ENCODE peak calls at places on chromosomes 6 and 20, in nine cellular contexts. L is mucosa of descending colon, W is AG04450, A is left ventricle myocardium inferior, K is BE2C, M is AG09309, O is AG10803, D is thoracic aorta, H is A549. C is an unnamed sample.

GRCh38 chr20:10863337-10864060 is 189.7 kb upstream of the JAG1 start:
- DNase-seq in L (peak), W (peak), A (peak), K (no peak), M (no peak), O (peak), D (no peak), H (peak), C (no peak)

GRCh38 chr6:56851104-56851503 is 103.8 kb upstream of the BEND6 start:
- DNase-seq in L (no peak), W (no peak), A (no peak), K (no peak), M (no peak), O (no peak), D (no peak), H (no peak), C (no peak)

GRCh38 chr6:150652848-150653613 is 53.3 kb downstream of the PLEKHG1 start:
- DNase-seq in L (peak), W (no peak), A (no peak), K (no peak), M (no peak), O (no peak), D (no peak), H (no peak), C (no peak)

GRCh38 chr6:47631248-47632196 is 66.9 kb upstream of the ADGRF4 start:
- DNase-seq in L (peak), W (no peak), A (no peak), K (no peak), M (no peak), O (peak), D (no peak), H (peak), C (no peak)

GRCh38 chr6:102298066-102298465 is 904.6 kb downstream of the GRIK2 start:
- DNase-seq in L (no peak), W (no peak), A (no peak), K (no peak), M (no peak), O (no peak), D (no peak), H (no peak), C (no peak)

GRCh38 chr6:80607814-80608391 is 501.4 kb downstream of the BCKDHB start:
- DNase-seq in L (no peak), W (peak), A (no peak), K (no peak), M (peak), O (peak), D (no peak), H (peak), C (no peak)

GRCh38 chr20:2178328-2179232 is 77.0 kb downstream of the STK35 start:
- DNase-seq in L (no peak), W (no peak), A (no peak), K (no peak), M (no peak), O (no peak), D (no peak), H (no peak), C (no peak)

GRCh38 chr20:9493818-9494217 is 20.6 kb upstream of the LAMP5 start:
- DNase-seq in L (no peak), W (no peak), A (no peak), K (no peak), M (no peak), O (no peak), D (no peak), H (no peak), C (no peak)

GRCh38 chr6:108596947-108597346 is 36.2 kb downstream of the FOXO3 start:
- DNase-seq in L (no peak), W (no peak), A (no peak), K (no peak), M (no peak), O (no peak), D (no peak), H (no peak), C (no peak)

GRCh38 chr20:44650777-44651493 is 564 bp downstream of the ADA start:
- DNase-seq in L (peak), W (no peak), A (peak), K (no peak), M (no peak), O (no peak), D (no peak), H (peak), C (no peak)

GRCh38 chr6:99225172-99225571 is 124.3 kb downstream of the FAXC start:
- DNase-seq in L (no peak), W (no peak), A (no peak), K (no peak), M (no peak), O (no peak), D (no peak), H (no peak), C (no peak)

GRCh38 chr20:3515379-3516175 is 44.8 kb downstream of the ATRN start:
- DNase-seq in L (no peak), W (no peak), A (no peak), K (no peak), M (no peak), O (peak), D (no peak), H (no peak), C (no peak)

GRCh38 chr6:25006565-25007001 is 70.8 kb upstream of the RIPOR2 start:
- DNase-seq in L (peak), W (no peak), A (peak), K (no peak), M (no peak), O (peak), D (peak), H (no peak), C (peak)

GRCh38 chr6:168007592-168008338 is 10.3 kb downstream of the KIF25 start:
- DNase-seq in L (no peak), W (peak), A (no peak), K (no peak), M (peak), O (peak), D (no peak), H (peak), C (no peak)

GRCh38 chr6:143901885-143902708 is 37.8 kb downstream of the ZC2HC1B start:
- DNase-seq in L (peak), W (peak), A (peak), K (no peak), M (peak), O (peak), D (no peak), H (no peak), C (no peak)

GRCh38 chr6:52416629-52417151 is 3.5 kb upstream of the EFHC1 start:
- DNase-seq in L (peak), W (no peak), A (no peak), K (peak), M (peak), O (peak), D (no peak), H (peak), C (no peak)

GRCh38 chr6:24357336-24358218 is at the start of gene DCDC2:
- DNase-seq in L (peak), W (no peak), A (no peak), K (peak), M (no peak), O (no peak), D (no peak), H (peak), C (no peak)

GRCh38 chr6:138004423-138005287 is 102.6 kb downstream of the PERP start:
- DNase-seq in L (peak), W (no peak), A (no peak), K (no peak), M (peak), O (peak), D (no peak), H (peak), C (no peak)

GRCh38 chr6:35086636-35087360 is 54.3 kb downstream of the TCP11 start:
- DNase-seq in L (no peak), W (no peak), A (no peak), K (no peak), M (no peak), O (no peak), D (no peak), H (no peak), C (no peak)

GRCh38 chr6:93176070-93176469 is 243.3 kb downstream of the EPHA7 start:
- DNase-seq in L (no peak), W (no peak), A (no peak), K (no peak), M (no peak), O (no peak), D (no peak), H (no peak), C (no peak)

GRCh38 chr20:53579581-53580375 is 13.9 kb downstream of the ZNF217 start:
- DNase-seq in L (peak), W (no peak), A (no peak), K (peak), M (peak), O (peak), D (no peak), H (peak), C (peak)

GRCh38 chr6:41376176-41376575 is 40.8 kb downstream of the NCR2 start:
- DNase-seq in L (no peak), W (no peak), A (no peak), K (no peak), M (no peak), O (no peak), D (no peak), H (no peak), C (no peak)

GRCh38 chr20:49388790-49389189 is 93.7 kb downstream of the KCNB1 start:
- DNase-seq in L (no peak), W (no peak), A (no peak), K (no peak), M (no peak), O (no peak), D (no peak), H (no peak), C (no peak)

GRCh38 chr6:48626421-48626820 is 515.4 kb upstream of the PTCHD4 start:
- DNase-seq in L (no peak), W (no peak), A (no peak), K (no peak), M (no peak), O (no peak), D (no peak), H (no peak), C (no peak)

GRCh38 chr6:99189823-99190721 is 159.4 kb downstream of the FAXC start:
- DNase-seq in L (no peak), W (no peak), A (no peak), K (no peak), M (no peak), O (no peak), D (no peak), H (no peak), C (no peak)

GRCh38 chr20:9886227-9886626 is 47.4 kb upstream of the PAK5 start:
- DNase-seq in L (no peak), W (no peak), A (no peak), K (no peak), M (no peak), O (no peak), D (no peak), H (no peak), C (no peak)

GRCh38 chr20:1858859-1859258 is 36.3 kb upstream of the SIRPA start:
- DNase-seq in L (no peak), W (no peak), A (no peak), K (no peak), M (no peak), O (peak), D (no peak), H (no peak), C (no peak)

GRCh38 chr6:143335865-143336264 is 114.6 kb downstream of the ADAT2 start:
- DNase-seq in L (no peak), W (no peak), A (no peak), K (no peak), M (no peak), O (no peak), D (no peak), H (no peak), C (no peak)

GRCh38 chr6:72811971-72812421 is 190.1 kb downstream of the KCNQ5 start:
- DNase-seq in L (no peak), W (no peak), A (no peak), K (no peak), M (no peak), O (no peak), D (no peak), H (no peak), C (no peak)

GRCh38 chr20:64069614-64070243 is 6.7 kb downstream of the TCEA2 start:
- DNase-seq in L (no peak), W (no peak), A (no peak), K (peak), M (no peak), O (no peak), D (no peak), H (no peak), C (no peak)

GRCh38 chr20:64139200-64140081 is 24.8 kb upstream of the MYT1 start:
- DNase-seq in L (no peak), W (no peak), A (no peak), K (no peak), M (no peak), O (no peak), D (no peak), H (no peak), C (no peak)

GRCh38 chr20:43583133-43583864 is 7.4 kb upstream of the IFT52 start:
- DNase-seq in L (no peak), W (no peak), A (no peak), K (no peak), M (no peak), O (no peak), D (no peak), H (no peak), C (no peak)

GRCh38 chr6:45447721-45448120 is 70.0 kb upstream of the SUPT3H start:
- DNase-seq in L (no peak), W (no peak), A (no peak), K (no peak), M (no peak), O (no peak), D (no peak), H (no peak), C (no peak)

GRCh38 chr20:6636209-6637159 is 131.0 kb upstream of the BMP2 start:
- DNase-seq in L (peak), W (peak), A (no peak), K (no peak), M (peak), O (peak), D (no peak), H (peak), C (no peak)

GRCh38 chr6:24775520-24776058 is 852 bp downstream of the GMNN start:
- DNase-seq in L (no peak), W (no peak), A (no peak), K (no peak), M (no peak), O (peak), D (no peak), H (no peak), C (no peak)

GRCh38 chr6:105799051-105799450 is 287.1 kb upstream of the PRDM1 start:
- DNase-seq in L (no peak), W (no peak), A (no peak), K (no peak), M (no peak), O (peak), D (no peak), H (no peak), C (no peak)

GRCh38 chr6:11380969-11381744 is 148.7 kb upstream of the NEDD9 start:
- DNase-seq in L (no peak), W (no peak), A (no peak), K (no peak), M (no peak), O (no peak), D (no peak), H (no peak), C (no peak)
- H3K4me3 ChIP-seq in L (no peak), W (no peak), A (no peak), K (no peak), M (no peak), O (no peak), D (peak), H (no peak), C (no peak)

DNA sequence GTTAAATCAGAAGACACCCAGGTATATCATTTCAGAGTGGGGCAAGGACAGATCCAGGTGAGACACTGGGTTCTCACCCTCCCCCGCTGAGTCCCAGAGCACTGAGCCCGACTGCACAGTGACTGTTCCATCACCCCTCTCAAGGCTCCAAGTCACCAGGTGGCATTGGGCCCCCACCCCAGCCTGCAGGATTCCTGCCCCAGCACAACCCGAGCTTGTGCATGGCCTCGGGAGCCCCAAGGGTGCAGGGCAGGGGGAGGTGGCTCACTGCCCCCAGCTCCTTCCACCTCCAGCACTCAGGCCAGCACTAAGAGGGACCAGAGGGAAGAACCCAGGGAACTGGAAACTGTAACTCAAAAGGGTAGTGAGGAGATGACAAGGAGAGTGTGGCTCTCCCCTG is 39.3 kb upstream of the CST5 start:
- DNase-seq in L (no peak), W (no peak), A (no peak), K (no peak), M (no peak), O (no peak), D (no peak), H (no peak), C (no peak)
- H3K4me3 ChIP-seq in L (no peak), W (no peak), A (no peak), K (no peak), M (no peak), O (no peak), D (no peak), H (no peak), C (no peak)

GRCh38 chr6:3848925-3849605 is at the start of gene FAM50B:
- DNase-seq in L (peak), W (peak), A (peak), K (peak), M (no peak), O (peak), D (peak), H (peak), C (peak)

GRCh38 chr6:3849681-3850450 is 693 bp downstream of the FAM50B start:
- DNase-seq in L (no peak), W (no peak), A (peak), K (peak), M (no peak), O (no peak), D (no peak), H (no peak), C (no peak)

GRCh38 chr6:3850451-3851203 is 1.5 kb downstream of the FAM50B start:
- DNase-seq in L (no peak), W (no peak), A (no peak), K (peak), M (no peak), O (no peak), D (no peak), H (no peak), C (no peak)

GRCh38 chr6:3852391-3852790 is 3.2 kb downstream of the FAM50B start:
- DNase-seq in L (no peak), W (no peak), A (no peak), K (no peak), M (no peak), O (no peak), D (no peak), H (no peak), C (no peak)

DNA sequence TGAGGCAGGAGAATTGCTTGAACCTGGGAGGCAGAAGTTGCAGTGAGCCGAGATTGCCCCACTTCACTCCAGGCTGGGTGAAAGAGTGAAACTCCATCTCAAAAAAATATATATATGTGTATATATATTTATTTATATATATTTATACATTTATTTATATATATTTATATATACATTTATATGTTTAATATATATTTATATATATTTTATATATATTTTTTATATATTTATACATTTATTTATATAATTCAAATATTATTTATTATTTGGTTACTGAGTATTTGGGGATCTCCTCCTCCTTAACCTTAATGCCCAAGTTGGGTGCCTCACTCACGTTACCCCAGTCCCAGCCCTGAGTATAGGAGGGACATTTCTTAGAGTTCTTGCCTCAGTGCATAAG is 2.7 kb downstream of the FAM50B start:
- DNase-seq in L (no peak), W (no peak), A (no peak), K (no peak), M (no peak), O (no peak), D (no peak), H (no peak), C (no peak)
- H3K4me3 ChIP-seq in L (no peak), W (no peak), A (no peak), K (no peak), M (no peak), O (no peak), D (no peak), H (no peak), C (no peak)

DNA sequence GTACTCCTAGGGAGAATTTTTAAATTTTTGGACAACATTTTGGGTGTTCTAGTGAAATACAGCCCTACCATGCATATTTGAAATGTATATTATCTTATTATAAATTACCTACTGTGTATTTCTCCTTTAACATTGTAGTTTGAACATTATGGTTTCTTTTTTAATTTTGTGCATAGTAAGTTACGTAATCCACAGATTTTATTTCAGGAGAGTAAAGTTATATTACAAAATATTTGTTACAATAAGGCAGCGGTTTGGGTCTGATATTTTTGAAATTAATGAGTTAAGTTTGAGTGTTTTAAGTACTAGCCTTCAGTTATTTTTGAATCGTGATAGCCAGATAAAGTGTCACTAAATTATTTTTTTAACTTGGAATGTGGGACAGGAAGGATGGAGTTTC is 7.3 kb upstream of the SOX4 start:
- DNase-seq in L (no peak), W (no peak), A (no peak), K (no peak), M (no peak), O (no peak), D (no peak), H (no peak), C (no peak)
- H3K4me3 ChIP-seq in L (no peak), W (no peak), A (peak), K (peak), M (no peak), O (no peak), D (no peak), H (no peak), C (no peak)